ENCODE peak calls at places on chromosome 20, in four cellular contexts. A, J, Y and R are unnamed samples.

GRCh38 chr20:1669304-1669703 is 11.7 kb upstream of the SIRPG start:
- DNase-seq in Y (no peak), A (no peak), J (no peak), R (no peak)

GRCh38 chr20:35151739-35152138 is 4.6 kb upstream of the EDEM2 start:
- DNase-seq in A (no peak), Y (no peak), J (no peak), R (no peak)

GRCh38 chr20:3843490-3843889 is 3.1 kb upstream of the MAVS start:
- DNase-seq in A (no peak), Y (no peak), J (peak), R (no peak)

GRCh38 chr20:51750037-51750769 is 18.0 kb downstream of the ATP9A start:
- DNase-seq in Y (peak), J (peak), A (peak), R (peak)

GRCh38 chr20:17725094-17725835 is 25.5 kb downstream of the BANF2 start:
- DNase-seq in Y (no peak), J (no peak), A (no peak), R (no peak)

GRCh38 chr20:17617868-17618672 is 48.2 kb downstream of the DSTN start:
- DNase-seq in A (peak), Y (peak), J (no peak), R (peak)

GRCh38 chr20:57198359-57199072 is 67.9 kb downstream of the BMP7 start:
- DNase-seq in J (no peak), A (no peak), Y (no peak), R (no peak)

GRCh38 chr20:5933802-5934436 is 16.4 kb downstream of the TRMT6 start:
- DNase-seq in Y (no peak), A (no peak), J (no peak), R (no peak)

GRCh38 chr20:12913781-12914443 is 94.9 kb upstream of the SPTLC3 start:
- DNase-seq in J (no peak), Y (no peak), A (no peak), R (no peak)

GRCh38 chr20:12911372-12911771 is 97.4 kb upstream of the SPTLC3 start:
- DNase-seq in A (no peak), Y (no peak), J (no peak), R (no peak)

GRCh38 chr20:12914804-12915203 is 94.0 kb upstream of the SPTLC3 start:
- DNase-seq in J (no peak), A (no peak), Y (no peak), R (no peak)

DNA sequence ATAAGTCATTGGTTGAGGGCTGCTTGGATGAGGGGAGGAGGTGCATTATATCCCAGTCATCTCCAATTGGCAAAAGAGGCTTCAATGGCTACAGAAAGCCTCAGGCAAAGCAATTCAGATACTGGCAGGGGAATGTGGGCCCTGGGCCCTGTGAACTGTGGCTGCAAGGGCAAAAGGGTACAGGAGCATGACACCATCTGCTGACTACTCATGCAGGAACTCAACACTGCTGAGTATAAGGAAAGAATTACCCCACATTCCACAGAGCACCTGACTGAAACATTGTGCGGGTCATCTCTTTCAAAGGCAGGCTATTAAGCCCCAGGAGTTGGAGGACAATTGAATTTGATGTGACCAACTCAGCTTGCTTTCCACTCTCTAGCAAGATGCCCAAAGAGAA is 92.1 kb upstream of the SPTLC3 start:
- DNase-seq in A (no peak), Y (no peak), J (no peak), R (no peak)
- TF ChIP-seq POLR2AphosphoS5 in A (no peak), Y (no peak), J (no peak), R (no peak)

DNA sequence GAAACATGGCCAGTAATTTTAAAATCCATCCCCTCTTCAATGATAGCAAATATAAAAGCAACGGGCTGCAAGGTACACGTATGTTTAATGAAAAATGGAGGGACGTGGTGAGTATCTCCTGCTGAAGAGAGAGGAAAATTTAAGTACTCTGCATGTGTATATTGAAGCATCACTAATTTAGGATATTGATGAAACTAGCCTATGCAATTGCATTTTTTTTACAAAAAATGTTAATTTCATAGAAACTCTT is 362 bp upstream of the TMX4 start:
- DNase-seq in J (no peak), A (no peak), Y (no peak), R (no peak)
- H3K4me3 ChIP-seq in J (peak), A (peak), Y (peak), R (peak)

GRCh38 chr20:64212750-64213149 is 42.8 kb upstream of the PCMTD2 start:
- DNase-seq in Y (peak), A (peak), J (no peak), R (peak)

GRCh38 chr20:64216036-64216435 is 39.5 kb upstream of the PCMTD2 start:
- DNase-seq in A (peak), J (no peak), Y (no peak), R (peak)

GRCh38 chr20:64214952-64215351 is 40.6 kb upstream of the PCMTD2 start:
- DNase-seq in Y (no peak), J (no peak), A (no peak), R (peak)

GRCh38 chr20:64211874-64212658 is 43.5 kb upstream of the PCMTD2 start:
- DNase-seq in Y (no peak), A (no peak), J (no peak), R (no peak)

GRCh38 chr20:64214113-64214512 is 41.4 kb upstream of the PCMTD2 start:
- DNase-seq in A (no peak), J (no peak), Y (no peak), R (no peak)
- TF ChIP-seq POLR2A in A (no peak), J (no peak), Y (no peak), R (no peak)

GRCh38 chr20:63375438-63375837 is 14.3 kb upstream of the CHRNA4 start:
- DNase-seq in A (no peak), Y (no peak), J (no peak), R (no peak)
- TF ChIP-seq POLR2AphosphoS5 in A (no peak), Y (no peak), J (no peak), R (no peak)

GRCh38 chr20:45313065-45313695 is 5.1 kb upstream of the MATN4 start:
- DNase-seq in J (no peak), Y (no peak), A (no peak), R (no peak)
- H3K4me3 ChIP-seq in J (no peak), Y (no peak), A (no peak), R (no peak)

GRCh38 chr20:46396052-46396451 is 10.4 kb downstream of the ELMO2 start:
- DNase-seq in J (no peak), Y (no peak), A (no peak), R (no peak)
- TF ChIP-seq POLR2A in J (no peak), Y (no peak), A (no peak), R (no peak)

DNA sequence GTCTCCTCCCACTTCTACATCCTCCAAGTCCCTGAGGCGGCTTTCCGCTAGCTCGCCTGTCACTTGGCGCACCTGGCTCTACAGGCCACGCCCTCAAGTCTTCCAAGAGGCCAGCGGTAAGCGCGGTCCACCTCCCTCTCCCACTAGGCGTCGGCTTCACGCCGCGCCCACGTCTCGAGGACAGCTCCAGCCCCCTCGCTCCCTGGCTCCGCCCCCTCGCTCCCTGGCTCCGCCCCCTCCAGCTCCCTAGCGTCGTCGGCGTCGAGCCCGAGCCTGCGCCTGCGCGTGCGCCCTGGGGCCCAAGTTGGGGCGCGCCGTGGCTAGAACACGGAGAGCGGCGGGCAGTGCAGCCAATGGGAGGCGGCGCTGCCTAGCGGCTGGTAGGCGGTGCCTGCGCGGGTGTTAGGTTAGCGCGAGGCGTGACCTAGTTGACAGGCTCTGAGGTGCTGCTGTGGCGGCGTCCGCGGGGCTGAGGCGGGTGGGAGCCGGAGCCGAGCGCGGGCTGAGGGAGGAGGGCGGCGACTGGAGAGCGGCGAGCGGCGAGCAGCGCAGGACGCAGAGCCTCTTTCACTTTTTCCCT is at the start of gene MACROD2:
- DNase-seq in J (peak), A (peak), Y (peak), R (peak)
- TF ChIP-seq POLR2AphosphoS5 in J (peak), A (peak), Y (peak), R (peak)